ENCODE peak calls at places on chromosomes 7 and 10, in four cellular contexts. L is substantia nigra, O is adrenal gland, S is aorta. C is an unnamed sample.

GRCh38 chr7:103637080-103637479 is 191.1 kb upstream of the SLC26A5 start:
- DNase-seq in L (no peak), S (no peak), O (no peak), C (no peak)

GRCh38 chr10:95560288-95561199 is 627 bp downstream of the SORBS1 start:
- DNase-seq in S (peak), L (peak), O (peak), C (peak)

GRCh38 chr10:93063977-93064660 is 3.5 kb downstream of the CYP26C1 start:
- DNase-seq in S (no peak), L (no peak), O (no peak), C (no peak)

GRCh38 chr7:76009672-76010600 is 15.5 kb upstream of the TMEM120A start:
- DNase-seq in O (no peak), L (no peak), S (no peak), C (no peak)

GRCh38 chr7:33965116-33965827 is 59.9 kb downstream of the BMPER start:
- DNase-seq in S (no peak), O (no peak), L (no peak), C (no peak)

GRCh38 chr10:44576715-44577191 is 191.9 kb upstream of the CXCL12 start:
- DNase-seq in S (no peak), L (no peak), O (peak), C (no peak)

GRCh38 chr10:22681783-22682183 is 32.6 kb downstream of the PIP4K2A start:
- DNase-seq in L (no peak), S (no peak), O (peak), C (no peak)

GRCh38 chr10:75493464-75493863 is 62.0 kb downstream of the LRMDA start:
- DNase-seq in O (no peak), L (no peak), S (no peak), C (no peak)

GRCh38 chr7:118974836-118975235 is 750.3 kb downstream of the ANKRD7 start:
- DNase-seq in S (no peak), L (no peak), O (no peak), C (no peak)

DNA sequence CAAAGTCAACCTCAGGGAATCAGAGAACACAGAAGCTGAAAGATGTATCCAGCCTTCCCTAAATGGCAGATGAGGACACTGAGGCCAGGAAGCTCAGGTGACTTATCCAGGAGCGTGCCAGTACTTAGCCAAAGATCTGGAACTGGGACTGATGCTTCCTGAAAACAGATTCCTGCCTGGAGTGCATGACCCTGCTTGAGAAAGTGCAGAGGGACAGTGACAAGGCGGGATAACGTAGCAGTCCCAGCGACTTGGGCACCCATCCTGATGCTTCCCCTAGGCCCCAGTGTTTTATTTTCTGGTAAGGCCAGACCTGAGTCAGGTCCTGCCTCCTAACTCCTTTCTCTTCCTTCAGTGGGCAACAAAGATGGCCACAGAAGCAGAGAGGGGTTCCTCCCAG is 48.6 kb downstream of the KIAA1217 start:
- DNase-seq in L (no peak), S (no peak), O (no peak), C (no peak)
- H3K27ac ChIP-seq in L (no peak), S (no peak), O (no peak), C (no peak)

GRCh38 chr10:125444790-125445189 is 238.2 kb downstream of the TEX36 start:
- DNase-seq in S (no peak), L (no peak), O (no peak), C (no peak)

GRCh38 chr10:125450218-125450617 is 232.7 kb downstream of the TEX36 start:
- DNase-seq in S (no peak), O (no peak), L (no peak), C (no peak)

GRCh38 chr10:125451319-125451718 is 231.6 kb downstream of the TEX36 start:
- DNase-seq in L (no peak), O (no peak), S (no peak), C (no peak)

GRCh38 chr10:125448596-125448995 is 234.4 kb downstream of the TEX36 start:
- DNase-seq in L (no peak), O (no peak), S (no peak), C (no peak)

DNA sequence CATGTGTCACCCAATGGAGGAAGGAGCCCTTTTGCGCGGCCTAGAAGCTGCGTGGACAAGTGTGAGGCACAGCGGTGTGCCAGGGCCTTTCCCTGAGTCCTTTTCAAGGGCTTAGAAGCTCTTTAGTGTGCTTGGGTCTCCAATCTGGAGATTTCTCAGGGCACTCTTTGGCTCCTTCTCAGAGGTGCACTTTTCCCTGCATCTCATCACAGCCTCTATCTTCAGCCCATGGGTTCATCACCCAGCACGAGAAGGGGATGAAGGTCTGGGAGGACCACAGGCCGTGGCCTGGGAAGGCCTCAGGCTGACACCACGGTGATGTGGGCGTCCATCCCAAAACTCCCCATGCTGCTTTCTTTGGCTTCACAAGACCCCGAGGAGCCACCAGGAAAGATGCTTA is 233.4 kb downstream of the TEX36 start:
- DNase-seq in L (no peak), S (no peak), O (no peak), C (no peak)
- H3K27ac ChIP-seq in L (no peak), S (no peak), O (no peak), C (no peak)

DNA sequence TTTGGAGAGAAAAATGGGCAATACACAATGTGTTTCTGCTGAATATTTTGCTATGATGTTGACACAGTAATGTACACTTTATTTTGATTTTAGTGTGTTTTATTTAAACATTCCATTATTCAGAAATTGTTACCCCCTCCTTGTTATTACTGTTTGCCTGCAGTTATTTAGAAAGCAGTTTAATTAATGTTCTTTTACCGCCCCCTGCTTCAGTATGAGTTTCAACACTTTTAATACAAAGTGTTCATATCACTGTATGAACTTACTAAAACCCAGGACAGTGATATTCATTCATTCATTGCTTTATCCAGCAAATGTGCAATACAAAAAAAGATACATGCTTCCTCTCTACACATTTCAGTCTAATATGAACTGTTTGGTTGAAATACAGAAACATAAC is 159.3 kb downstream of the AUTS2 start:
- DNase-seq in L (no peak), S (no peak), O (no peak), C (no peak)
- H3K27ac ChIP-seq in L (no peak), S (no peak), O (no peak), C (no peak)

GRCh38 chr10:20893297-20893696 is 3.8 kb downstream of the NEBL start:
- DNase-seq in S (no peak), O (no peak), L (no peak), C (no peak)
- H3K27ac ChIP-seq in S (no peak), O (no peak), L (no peak), C (peak)

GRCh38 chr10:24483701-24484100 is 240.0 kb downstream of the ARHGAP21 start:
- DNase-seq in S (no peak), L (no peak), O (peak), C (no peak)
- H3K27ac ChIP-seq in S (no peak), L (no peak), O (peak), C (no peak)

DNA sequence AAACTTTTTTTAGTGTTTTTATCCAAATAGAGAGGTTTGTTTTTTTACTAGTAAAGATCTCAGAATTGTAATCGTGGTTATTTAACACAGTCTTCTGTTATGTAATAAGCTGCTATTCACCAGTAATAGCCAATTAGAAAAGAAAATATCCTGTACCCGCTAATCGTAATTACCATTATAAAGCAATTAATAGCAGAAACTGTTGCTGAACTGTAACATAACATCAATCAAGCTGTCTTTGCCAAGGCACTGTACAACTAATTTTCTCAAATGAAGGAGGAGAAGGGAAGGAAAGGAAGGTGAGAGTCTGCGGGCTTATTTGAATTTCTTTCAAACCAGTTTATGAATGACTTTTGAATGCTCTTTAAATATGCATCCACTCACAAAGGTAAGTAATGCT is 9.3 kb downstream of the ZNF277 start:
- DNase-seq in L (no peak), S (no peak), O (no peak), C (no peak)
- H3K27ac ChIP-seq in L (no peak), S (no peak), O (no peak), C (no peak)

GRCh38 chr10:100911472-100911871 is 1.3 kb upstream of the SLF2 start:
- DNase-seq in L (no peak), O (no peak), S (no peak), C (no peak)
- H3K27ac ChIP-seq in L (peak), O (peak), S (no peak), C (peak)

GRCh38 chr7:139829654-139830130 is 628 bp downstream of the TBXAS1 start:
- DNase-seq in L (no peak), S (no peak), O (no peak), C (no peak)
- H3K27ac ChIP-seq in L (peak), S (no peak), O (peak), C (no peak)

DNA sequence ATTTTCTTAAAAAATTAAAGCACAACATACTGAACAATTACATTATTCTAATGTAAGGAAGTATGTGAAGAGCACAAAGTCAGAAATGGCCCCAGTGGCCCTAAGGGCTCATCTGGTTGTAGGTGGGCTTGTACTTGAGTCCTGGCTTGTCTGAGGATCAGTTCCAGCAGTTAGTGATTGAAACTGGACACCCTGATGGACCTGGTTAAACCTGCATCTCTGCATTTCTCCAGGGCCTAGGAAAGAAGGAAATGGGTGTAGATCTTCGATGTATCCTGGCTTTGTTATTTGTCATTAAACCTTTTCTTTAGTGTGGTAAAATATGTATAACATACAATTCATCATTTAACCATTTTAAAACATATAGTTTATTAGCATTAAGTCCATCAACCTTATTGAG is 9.7 kb upstream of the AKR1C2 start:
- DNase-seq in L (no peak), S (no peak), O (no peak), C (no peak)
- H3K27ac ChIP-seq in L (no peak), S (no peak), O (no peak), C (no peak)

C was measured in heart left ventricle.